ENCODE peak calls at places on chromosomes 5 and 9, in nine cellular contexts. One of them, this sample, is unnamed.
A peak's percentile ranks its signal among the peaks of the same experiment; 100 is the strongest.

GRCh38 chr5:159995841-159996240 is 13.1 kb upstream of the TTC1 start:
- DNase-seq in SK-N-SH: no peak
- DNase-seq in heart left ventricle: no peak
- DNase-seq in mammary epithelial cell: no peak
- DNase-seq in uterus: no peak
- DNase-seq in ovary: no peak
- DNase-seq in psoas muscle: no peak
- DNase-seq in kidney: no peak
- DNase-seq in tibial nerve: no peak
- DNase-seq in this sample: no peak

GRCh38 chr9:3497406-3497805 is 28.4 kb downstream of the RFX3 start:
- DNase-seq in mammary epithelial cell: peak; percentile 39
- DNase-seq in kidney: no peak
- DNase-seq in uterus: no peak
- DNase-seq in heart left ventricle: no peak
- DNase-seq in tibial nerve: no peak
- DNase-seq in SK-N-SH: no peak
- DNase-seq in psoas muscle: no peak
- DNase-seq in ovary: no peak
- DNase-seq in this sample: no peak

GRCh38 chr5:142884029-142884428 is 113.9 kb downstream of the ARHGAP26 start:
- DNase-seq in kidney: no peak
- DNase-seq in tibial nerve: no peak
- DNase-seq in psoas muscle: no peak
- DNase-seq in heart left ventricle: peak; percentile 54
- DNase-seq in ovary: no peak
- DNase-seq in uterus: no peak
- DNase-seq in mammary epithelial cell: no peak
- DNase-seq in SK-N-SH: no peak
- DNase-seq in this sample: no peak

GRCh38 chr5:141369994-141370848 is at the start of gene PCDHGB3:
- DNase-seq in mammary epithelial cell: peak; percentile 12
- DNase-seq in psoas muscle: no peak
- DNase-seq in SK-N-SH: no peak
- DNase-seq in tibial nerve: no peak
- DNase-seq in heart left ventricle: peak; percentile 70
- DNase-seq in kidney: no peak
- DNase-seq in uterus: no peak
- DNase-seq in ovary: no peak
- DNase-seq in this sample: peak; percentile 56

GRCh38 chr5:95939465-95939864 is 22.2 kb downstream of the ELL2 start:
- DNase-seq in heart left ventricle: no peak
- DNase-seq in tibial nerve: no peak
- DNase-seq in uterus: no peak
- DNase-seq in kidney: no peak
- DNase-seq in ovary: no peak
- DNase-seq in psoas muscle: no peak
- DNase-seq in mammary epithelial cell: no peak
- DNase-seq in SK-N-SH: no peak
- DNase-seq in this sample: no peak

GRCh38 chr5:170228756-170229459 is 3.9 kb upstream of the C5orf58 start:
- DNase-seq in heart left ventricle: no peak
- DNase-seq in tibial nerve: no peak
- DNase-seq in psoas muscle: no peak
- DNase-seq in kidney: no peak
- DNase-seq in SK-N-SH: no peak
- DNase-seq in mammary epithelial cell: no peak
- DNase-seq in uterus: no peak
- DNase-seq in ovary: no peak
- DNase-seq in this sample: no peak

GRCh38 chr5:98755406-98755805 is 18.1 kb upstream of the RGMB start:
- DNase-seq in heart left ventricle: no peak
- DNase-seq in uterus: no peak
- DNase-seq in kidney: no peak
- DNase-seq in tibial nerve: no peak
- DNase-seq in SK-N-SH: no peak
- DNase-seq in ovary: no peak
- DNase-seq in psoas muscle: no peak
- DNase-seq in mammary epithelial cell: no peak
- DNase-seq in this sample: no peak

GRCh38 chr5:151684690-151685361 is 1.9 kb downstream of the SPARC start:
- DNase-seq in kidney: no peak
- DNase-seq in SK-N-SH: no peak
- DNase-seq in ovary: peak; percentile 79
- DNase-seq in psoas muscle: peak; percentile 40
- DNase-seq in heart left ventricle: peak; percentile 63
- DNase-seq in uterus: peak; percentile 87
- DNase-seq in tibial nerve: no peak
- DNase-seq in mammary epithelial cell: peak; percentile 88
- DNase-seq in this sample: no peak

GRCh38 chr9:93186151-93186715 is 2.3 kb downstream of the WNK2 start:
- DNase-seq in tibial nerve: no peak
- DNase-seq in mammary epithelial cell: no peak
- DNase-seq in heart left ventricle: peak; percentile 28
- DNase-seq in uterus: no peak
- DNase-seq in ovary: no peak
- DNase-seq in kidney: no peak
- DNase-seq in SK-N-SH: peak; percentile 45
- DNase-seq in psoas muscle: no peak
- DNase-seq in this sample: no peak

GRCh38 chr5:92548351-92548750 is 1032.7 kb downstream of the NR2F1-AS1 start:
- DNase-seq in psoas muscle: no peak
- DNase-seq in mammary epithelial cell: no peak
- DNase-seq in kidney: peak; percentile 38
- DNase-seq in uterus: no peak
- DNase-seq in heart left ventricle: no peak
- DNase-seq in SK-N-SH: no peak
- DNase-seq in ovary: no peak
- DNase-seq in tibial nerve: no peak
- DNase-seq in this sample: no peak

GRCh38 chr9:85202596-85202995 is 533.1 kb downstream of the NTRK2 start:
- DNase-seq in tibial nerve: no peak
- DNase-seq in uterus: no peak
- DNase-seq in ovary: no peak
- DNase-seq in heart left ventricle: no peak
- DNase-seq in mammary epithelial cell: peak; percentile 86
- DNase-seq in SK-N-SH: no peak
- DNase-seq in psoas muscle: no peak
- DNase-seq in kidney: no peak
- DNase-seq in this sample: no peak

GRCh38 chr5:176956756-176957155 is 49.8 kb downstream of the UIMC1 start:
- DNase-seq in kidney: no peak
- DNase-seq in tibial nerve: no peak
- DNase-seq in ovary: no peak
- DNase-seq in SK-N-SH: no peak
- DNase-seq in uterus: no peak
- DNase-seq in heart left ventricle: no peak
- DNase-seq in mammary epithelial cell: no peak
- DNase-seq in psoas muscle: no peak
- DNase-seq in this sample: no peak

GRCh38 chr9:73813546-73813945 is 661.9 kb downstream of the ANXA1 start:
- DNase-seq in psoas muscle: no peak
- DNase-seq in ovary: no peak
- DNase-seq in tibial nerve: no peak
- DNase-seq in SK-N-SH: no peak
- DNase-seq in heart left ventricle: no peak
- DNase-seq in uterus: no peak
- DNase-seq in mammary epithelial cell: no peak
- DNase-seq in kidney: no peak
- DNase-seq in this sample: no peak

GRCh38 chr9:7976167-7976755 is 176.7 kb upstream of the DMAC1 start:
- DNase-seq in tibial nerve: no peak
- DNase-seq in heart left ventricle: no peak
- DNase-seq in ovary: no peak
- DNase-seq in mammary epithelial cell: no peak
- DNase-seq in SK-N-SH: no peak
- DNase-seq in kidney: no peak
- DNase-seq in psoas muscle: no peak
- DNase-seq in uterus: no peak
- DNase-seq in this sample: no peak

GRCh38 chr5:134879456-134879855 is 5.3 kb downstream of the TXNDC15 start:
- DNase-seq in tibial nerve: no peak
- DNase-seq in heart left ventricle: no peak
- DNase-seq in psoas muscle: no peak
- DNase-seq in uterus: no peak
- DNase-seq in ovary: no peak
- DNase-seq in kidney: no peak
- DNase-seq in mammary epithelial cell: no peak
- DNase-seq in SK-N-SH: no peak
- DNase-seq in this sample: no peak

GRCh38 chr5:83900307-83900706 is 179.7 kb upstream of the HAPLN1 start:
- DNase-seq in psoas muscle: no peak
- DNase-seq in mammary epithelial cell: no peak
- DNase-seq in tibial nerve: no peak
- DNase-seq in uterus: no peak
- DNase-seq in ovary: no peak
- DNase-seq in SK-N-SH: no peak
- DNase-seq in kidney: no peak
- DNase-seq in heart left ventricle: no peak
- DNase-seq in this sample: no peak

GRCh38 chr9:71984388-71985069 is 73.1 kb downstream of the C9orf85 start:
- DNase-seq in psoas muscle: peak; percentile 68
- DNase-seq in heart left ventricle: peak; percentile 86
- DNase-seq in uterus: no peak
- DNase-seq in tibial nerve: no peak
- DNase-seq in kidney: no peak
- DNase-seq in mammary epithelial cell: peak; percentile 38
- DNase-seq in SK-N-SH: no peak
- DNase-seq in ovary: no peak
- DNase-seq in this sample: peak; percentile 62

GRCh38 chr5:137648361-137648760 is 87.5 kb downstream of the KLHL3 start:
- DNase-seq in kidney: no peak
- DNase-seq in psoas muscle: no peak
- DNase-seq in tibial nerve: no peak
- DNase-seq in mammary epithelial cell: no peak
- DNase-seq in heart left ventricle: no peak
- DNase-seq in ovary: no peak
- DNase-seq in uterus: no peak
- DNase-seq in SK-N-SH: no peak
- DNase-seq in this sample: no peak

GRCh38 chr5:179275941-179276837 is 69.1 kb downstream of the ADAMTS2 start:
- DNase-seq in SK-N-SH: no peak
- DNase-seq in mammary epithelial cell: no peak
- DNase-seq in ovary: peak; percentile 92
- DNase-seq in tibial nerve: peak; percentile 84
- DNase-seq in psoas muscle: peak; percentile 90
- DNase-seq in uterus: peak; percentile 97
- DNase-seq in kidney: peak; percentile 95
- DNase-seq in heart left ventricle: peak; percentile 87
- DNase-seq in this sample: peak; percentile 76

DNA sequence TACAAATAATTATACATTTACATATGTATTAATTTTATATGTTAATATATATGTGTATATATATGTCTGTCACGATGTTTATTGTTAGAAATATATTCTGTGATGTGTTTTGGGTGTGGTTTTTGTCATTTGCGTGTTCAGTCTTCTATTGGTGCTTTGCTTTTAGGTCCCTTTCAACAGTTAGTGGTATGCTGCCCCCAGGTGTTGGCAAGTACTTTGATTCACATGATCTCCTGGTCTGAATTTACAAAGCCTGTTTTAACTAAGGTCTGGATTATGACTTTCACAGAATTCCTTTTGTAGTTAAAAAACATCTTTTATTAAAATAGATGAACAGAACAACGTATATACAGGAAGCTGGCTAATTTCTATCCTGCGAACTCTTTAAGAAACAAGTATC is 271.5 kb downstream of the CCDC171 start:
- DNase-seq in kidney: no peak
- DNase-seq in heart left ventricle: no peak
- DNase-seq in ovary: no peak
- DNase-seq in psoas muscle: no peak
- DNase-seq in uterus: no peak
- DNase-seq in tibial nerve: no peak
- DNase-seq in SK-N-SH: no peak
- DNase-seq in mammary epithelial cell: no peak
- DNase-seq in this sample: no peak
- TF ChIP-seq CTCF in kidney: no peak
- TF ChIP-seq CTCF in heart left ventricle: no peak
- TF ChIP-seq CTCF in ovary: no peak
- TF ChIP-seq CTCF in psoas muscle: no peak
- TF ChIP-seq CTCF in uterus: no peak
- TF ChIP-seq CTCF in tibial nerve: no peak
- TF ChIP-seq CTCF in SK-N-SH: peak; percentile 28
- TF ChIP-seq CTCF in mammary epithelial cell: no peak
- TF ChIP-seq CTCF in this sample: no peak

DNA sequence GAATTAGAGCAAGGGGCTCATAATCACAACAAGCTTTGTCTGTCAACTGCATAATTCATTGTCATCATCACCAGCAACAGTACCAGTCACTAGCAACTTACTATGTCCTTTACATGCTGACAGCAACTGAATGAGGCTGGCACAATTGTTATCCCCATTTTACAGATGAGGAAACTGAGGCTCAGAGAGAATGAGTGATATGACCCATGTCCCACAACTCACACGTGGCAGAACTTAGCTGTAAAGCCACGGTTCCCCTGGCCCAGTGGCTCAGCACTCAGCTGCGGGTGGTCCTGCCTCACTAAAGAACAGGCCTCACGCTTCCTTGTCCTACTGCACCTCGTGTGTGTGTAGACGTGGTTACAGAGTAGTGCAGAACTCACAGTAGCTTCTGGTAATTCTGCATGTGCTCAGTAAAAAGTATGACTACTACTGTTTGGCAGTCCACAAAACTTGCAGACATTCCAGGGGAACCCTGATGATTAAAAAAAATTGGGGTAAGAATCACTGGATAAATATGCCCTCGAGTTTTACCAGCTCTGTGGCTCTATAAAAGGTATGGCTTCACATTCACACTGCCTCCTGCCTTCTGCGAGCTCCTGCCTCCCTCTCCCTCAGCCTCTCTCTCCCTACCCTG is 30.2 kb downstream of the AFAP1L1 start:
- DNase-seq in tibial nerve: no peak
- DNase-seq in mammary epithelial cell: no peak
- DNase-seq in uterus: no peak
- DNase-seq in kidney: no peak
- DNase-seq in SK-N-SH: no peak
- DNase-seq in ovary: no peak
- DNase-seq in heart left ventricle: no peak
- DNase-seq in psoas muscle: no peak
- DNase-seq in this sample: no peak
- H3K4me1 ChIP-seq in tibial nerve: no peaks in the 10 kb centered on the region
- H3K4me1 ChIP-seq in mammary epithelial cell: peaks cover 14% of the 10 kb centered on the region
- H3K4me1 ChIP-seq in uterus: no peaks in the 10 kb centered on the region
- H3K4me1 ChIP-seq in kidney: peaks cover 5% of the 10 kb centered on the region
- H3K4me1 ChIP-seq in SK-N-SH: no peaks in the 10 kb centered on the region
- H3K4me1 ChIP-seq in ovary: no peaks in the 10 kb centered on the region
- H3K4me1 ChIP-seq in heart left ventricle: peaks cover 71% of the 10 kb centered on the region
- H3K4me1 ChIP-seq in psoas muscle: peaks cover 41% of the 10 kb centered on the region
- H3K4me1 ChIP-seq in this sample: peaks cover 82% of the 10 kb centered on the region

GRCh38 chr9:122923947-122924346 is 7.4 kb downstream of the ZBTB26 start:
- DNase-seq in heart left ventricle: no peak
- DNase-seq in mammary epithelial cell: no peak
- DNase-seq in uterus: no peak
- DNase-seq in psoas muscle: no peak
- DNase-seq in tibial nerve: no peak
- DNase-seq in kidney: no peak
- DNase-seq in ovary: no peak
- DNase-seq in SK-N-SH: no peak
- DNase-seq in this sample: no peak
- H3K4me3 ChIP-seq in heart left ventricle: no peak overlapping the region
- H3K4me3 ChIP-seq in mammary epithelial cell: no peak overlapping the region
- H3K4me3 ChIP-seq in uterus: no peak overlapping the region
- H3K4me3 ChIP-seq in psoas muscle: no peak overlapping the region
- H3K4me3 ChIP-seq in tibial nerve: no peak overlapping the region
- H3K4me3 ChIP-seq in kidney: no peak overlapping the region
- H3K4me3 ChIP-seq in ovary: no peak overlapping the region
- H3K4me3 ChIP-seq in SK-N-SH: no peak overlapping the region
- H3K4me3 ChIP-seq in this sample: no peak overlapping the region

GRCh38 chr5:9617739-9618504 is 12.2 kb downstream of the TAS2R1 start:
- DNase-seq in SK-N-SH: no peak
- DNase-seq in tibial nerve: no peak
- DNase-seq in kidney: no peak
- DNase-seq in uterus: no peak
- DNase-seq in mammary epithelial cell: no peak
- DNase-seq in psoas muscle: no peak
- DNase-seq in ovary: no peak
- DNase-seq in heart left ventricle: no peak
- DNase-seq in this sample: no peak
- TF ChIP-seq CTCF in SK-N-SH: no peak
- TF ChIP-seq CTCF in tibial nerve: no peak
- TF ChIP-seq CTCF in kidney: no peak
- TF ChIP-seq CTCF in uterus: no peak
- TF ChIP-seq CTCF in mammary epithelial cell: no peak
- TF ChIP-seq CTCF in psoas muscle: no peak
- TF ChIP-seq CTCF in ovary: no peak
- TF ChIP-seq CTCF in heart left ventricle: peak; percentile 36
- TF ChIP-seq CTCF in this sample: peak; percentile 46